ENCODE peak calls at places on chromosomes 6 and 20, in ten cellular contexts. E, X, A, J, Y, H, P, G, W and M are unnamed samples. For H3K36me3, the result is how much of the 10 kb centered on the place peaks cover.

GRCh38 chr20:16415079-16415478 is 158.2 kb downstream of the KIF16B start:
- DNase-seq in X (no peak), Y (no peak), W (no peak), P (peak), J (no peak), E (no peak), H (no peak), G (no peak), A (peak), M (no peak)

GRCh38 chr6:151391471-151392428 is at the start of gene ZBTB2:
- DNase-seq in E (peak), J (peak), H (peak), A (peak), P (peak), W (no peak), Y (peak), X (peak), G (peak), M (no peak)

GRCh38 chr6:89209457-89209856 is 7.7 kb downstream of the GABRR1 start:
- DNase-seq in W (no peak), J (no peak), G (no peak), Y (no peak), P (no peak), X (no peak), H (no peak), E (no peak), A (no peak), M (no peak)

GRCh38 chr20:57281900-57282299 is 15.5 kb upstream of the BMP7 start:
- DNase-seq in E (no peak), G (no peak), J (no peak), Y (no peak), H (no peak), W (no peak), P (no peak), A (no peak), X (no peak), M (no peak)

GRCh38 chr6:159790947-159791598 is 806 bp downstream of the MRPL18 start:
- DNase-seq in J (peak), P (no peak), W (no peak), A (no peak), X (peak), G (no peak), Y (peak), H (peak), E (no peak), M (no peak)

GRCh38 chr6:45543298-45544235 is 165.8 kb upstream of the SUPT3H start:
- DNase-seq in E (no peak), A (peak), W (peak), G (no peak), Y (no peak), X (no peak), H (no peak), P (peak), J (no peak), M (no peak)

GRCh38 chr6:158622545-158623190 is 21.9 kb downstream of the DYNLT1 start:
- DNase-seq in Y (no peak), W (no peak), A (no peak), H (no peak), J (no peak), E (no peak), X (no peak), G (no peak), P (no peak), M (no peak)

GRCh38 chr6:126091507-126091906 is 105.2 kb downstream of the TRMT11 start:
- DNase-seq in X (no peak), P (no peak), Y (no peak), G (no peak), J (peak), A (no peak), W (no peak), H (no peak), E (no peak), M (no peak)

GRCh38 chr6:1325471-1326309 is 13.8 kb downstream of the FOXQ1 start:
- DNase-seq in A (peak), E (no peak), H (no peak), G (no peak), Y (no peak), P (peak), X (no peak), J (no peak), W (peak), M (no peak)

GRCh38 chr20:21100590-21101452 is 5.3 kb downstream of the LINC00237 start:
- DNase-seq in P (peak), Y (peak), A (peak), H (no peak), G (no peak), X (no peak), E (no peak), W (no peak), J (peak), M (no peak)

GRCh38 chr6:36386495-36387439 is 702 bp downstream of the ETV7 start:
- DNase-seq in P (peak), J (peak), Y (no peak), X (peak), H (peak), E (peak), A (peak), W (peak), G (no peak), M (no peak)

GRCh38 chr6:18028332-18028731 is 40.9 kb upstream of the KIF13A start:
- DNase-seq in A (no peak), H (no peak), W (no peak), G (no peak), J (no peak), P (no peak), E (peak), Y (no peak), X (no peak), M (no peak)

GRCh38 chr6:75751443-75751842 is 2.4 kb downstream of the MYO6 start:
- DNase-seq in X (no peak), Y (no peak), G (no peak), A (no peak), P (peak), E (no peak), J (no peak), W (no peak), H (no peak), M (no peak)

GRCh38 chr20:23637282-23638221 is at the start of gene CST3:
- DNase-seq in H (peak), P (peak), Y (peak), E (peak), G (peak), A (peak), J (peak), X (no peak), W (peak), M (no peak)

GRCh38 chr6:37483917-37484785 is 15.5 kb downstream of the CCDC167 start:
- DNase-seq in P (peak), W (no peak), E (peak), Y (peak), X (peak), G (peak), A (peak), H (no peak), J (peak), M (no peak)

GRCh38 chr6:150924808-150925654 is 59.5 kb downstream of the MTHFD1L start:
- DNase-seq in X (no peak), J (no peak), A (peak), P (peak), Y (no peak), H (peak), G (no peak), W (no peak), E (no peak), M (no peak)

GRCh38 chr6:125300992-125301434 is 754 bp downstream of the HDDC2 start:
- DNase-seq in H (peak), X (no peak), E (no peak), Y (no peak), A (peak), P (peak), W (no peak), G (no peak), J (no peak), M (no peak)

GRCh38 chr20:23138226-23138625 is 52.1 kb upstream of the CD93 start:
- DNase-seq in A (no peak), Y (no peak), W (no peak), J (no peak), H (no peak), X (no peak), G (no peak), E (no peak), P (no peak), M (no peak)

DNA sequence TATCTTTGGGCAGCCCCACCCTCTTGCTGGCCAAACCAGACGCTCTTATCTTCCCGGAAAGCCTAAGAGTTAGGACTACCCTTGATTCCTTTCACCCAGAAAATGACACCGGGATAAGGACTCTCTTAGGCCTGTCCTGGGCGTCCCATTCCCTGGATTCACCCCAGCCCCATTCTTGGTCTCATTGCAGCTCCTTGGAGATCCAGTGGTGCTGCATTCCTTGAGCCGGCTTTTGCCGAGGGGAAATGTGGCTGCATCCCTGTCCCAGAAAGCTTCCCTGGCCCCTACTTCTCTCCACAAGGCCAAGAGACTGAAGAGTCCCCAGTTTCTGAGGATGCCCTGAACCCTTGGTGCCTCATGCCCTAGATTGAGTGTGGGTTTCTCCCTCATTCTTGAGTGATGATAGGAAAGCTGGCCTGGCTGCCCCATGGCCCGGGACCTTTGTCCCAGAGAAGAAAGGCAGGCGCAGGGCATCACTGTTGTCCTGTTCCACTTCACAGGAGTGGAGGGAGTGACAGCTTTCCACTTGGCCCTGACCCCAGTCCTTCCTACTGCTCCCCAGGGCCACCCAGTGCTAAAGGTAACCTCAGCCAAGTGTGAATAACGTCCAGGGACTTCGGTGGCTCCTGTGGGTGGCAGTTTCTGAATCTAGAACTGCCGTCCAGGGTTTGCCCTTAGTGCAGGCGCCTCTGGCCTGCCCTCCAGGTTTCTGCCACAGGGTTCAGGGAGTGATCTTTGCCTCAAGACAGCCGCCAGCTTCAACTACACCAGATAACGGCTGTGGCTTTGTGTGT is 42.7 kb upstream of the MYL9 start:
- DNase-seq in W (no peak), P (no peak), J (no peak), H (no peak), G (no peak), X (no peak), Y (no peak), E (no peak), A (no peak), M (no peak)
- H3K36me3 ChIP-seq in W (under half), P (half or more), J (under half), H (under half), G (under half), X (under half), Y (under half), E (under half), A (under half), M (half or more)

DNA sequence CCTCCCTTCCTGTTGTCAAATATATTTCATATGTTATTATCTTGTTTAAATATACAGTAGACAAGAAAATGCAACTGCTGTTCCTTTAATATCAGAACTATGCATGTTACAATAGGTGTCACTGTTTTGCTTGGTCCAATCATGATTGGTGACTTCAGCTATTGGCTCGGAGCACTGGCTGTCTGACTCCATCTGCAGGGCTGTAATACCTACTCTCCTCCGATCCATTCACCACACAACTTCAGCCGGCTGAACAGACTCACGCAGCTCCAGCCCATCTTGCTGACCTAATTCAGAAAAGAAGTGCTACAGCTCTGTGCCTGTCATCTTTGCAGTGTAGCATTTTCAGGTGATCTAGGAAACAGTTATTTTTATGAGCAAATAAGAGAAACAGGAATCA is at the start of gene BTBD3:
- DNase-seq in E (peak), X (no peak), G (peak), J (peak), Y (no peak), P (peak), W (no peak), H (peak), A (peak), M (no peak)
- TF ChIP-seq CTCF in E (no peak), X (no peak), G (no peak), J (no peak), Y (no peak), P (no peak), W (no peak), H (no peak), A (peak), M (peak)

GRCh38 chr20:36796868-36797267 is 23.3 kb upstream of the DSN1 start:
- DNase-seq in W (no peak), E (no peak), H (no peak), X (no peak), A (no peak), Y (no peak), G (no peak), P (no peak), J (no peak), M (no peak)
- H3K36me3 ChIP-seq in W (under half), E (under half), H (half or more), X (under half), A (half or more), Y (under half), G (under half), P (half or more), J (under half), M (half or more)

DNA sequence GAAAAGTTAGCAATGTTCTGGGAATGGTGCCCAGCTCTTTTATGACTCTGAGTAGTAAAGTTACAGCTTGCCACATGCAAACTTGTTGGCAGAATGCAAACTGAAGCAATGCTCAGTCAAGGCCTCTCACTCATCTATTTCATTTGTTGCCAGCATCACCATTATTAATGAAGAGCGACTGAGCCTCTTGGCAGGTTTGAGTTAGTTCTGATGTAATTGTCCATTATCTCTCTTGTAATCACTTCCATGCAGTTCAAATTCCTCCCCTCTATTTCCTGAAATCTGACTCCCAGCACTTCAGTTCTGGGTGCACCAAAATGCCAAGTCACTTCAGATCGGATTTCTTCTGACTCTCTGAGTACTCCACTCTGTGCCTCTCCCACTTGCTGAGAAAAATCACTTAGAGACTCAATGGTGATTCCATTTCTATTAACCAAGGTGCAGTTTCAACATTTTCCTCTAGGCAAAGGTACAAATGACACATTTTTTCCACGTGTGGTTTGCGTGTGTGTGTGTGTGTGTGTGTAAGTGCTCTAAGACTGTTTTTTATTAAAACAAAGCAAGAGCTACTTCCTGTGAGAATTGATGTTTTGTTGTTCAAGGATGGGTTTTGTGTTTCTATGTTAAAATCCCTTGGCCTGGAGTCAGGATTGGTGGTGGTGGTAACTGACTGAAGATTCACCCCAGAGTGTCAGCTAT is 154.2 kb upstream of the STMND1 start:
- DNase-seq in H (peak), P (peak), J (peak), W (no peak), G (no peak), E (peak), A (peak), X (no peak), Y (no peak), M (no peak)
- TF ChIP-seq CTCF in H (no peak), P (no peak), J (no peak), W (no peak), G (no peak), E (peak), A (no peak), X (no peak), Y (no peak), M (no peak)

GRCh38 chr20:38000293-38000692 is 33.0 kb downstream of the TTI1 start:
- DNase-seq in Y (no peak), G (no peak), E (no peak), X (no peak), W (no peak), H (no peak), P (no peak), J (peak), A (no peak), M (no peak)
- H3K36me3 ChIP-seq in Y (half or more), G (under half), E (under half), X (under half), W (under half), H (half or more), P (under half), J (under half), A (under half), M (under half)

GRCh38 chr6:166744654-166745134 is 117.6 kb upstream of the RPS6KA2 start:
- DNase-seq in Y (no peak), E (no peak), H (no peak), P (no peak), W (no peak), X (no peak), A (no peak), G (no peak), J (no peak), M (no peak)
- TF ChIP-seq CTCF in Y (no peak), E (no peak), H (no peak), P (no peak), W (no peak), X (no peak), A (no peak), G (no peak), J (peak), M (no peak)

GRCh38 chr6:105372142-105372861 is 30.6 kb downstream of the PREP start:
- DNase-seq in J (no peak), H (no peak), W (no peak), X (no peak), P (no peak), A (no peak), Y (no peak), E (no peak), G (no peak), M (no peak)

GRCh38 chr6:105373481-105373880 is 29.4 kb downstream of the PREP start:
- DNase-seq in J (no peak), X (no peak), H (no peak), P (no peak), E (no peak), Y (no peak), G (no peak), W (no peak), A (no peak), M (no peak)

GRCh38 chr6:105370316-105370715 is 32.6 kb downstream of the PREP start:
- DNase-seq in A (no peak), E (no peak), H (no peak), G (no peak), J (no peak), X (no peak), Y (no peak), P (no peak), W (no peak), M (no peak)

GRCh38 chr6:105374010-105374420 is 28.9 kb downstream of the PREP start:
- DNase-seq in H (no peak), W (no peak), G (no peak), E (no peak), A (peak), P (peak), J (no peak), X (no peak), Y (no peak), M (no peak)

DNA sequence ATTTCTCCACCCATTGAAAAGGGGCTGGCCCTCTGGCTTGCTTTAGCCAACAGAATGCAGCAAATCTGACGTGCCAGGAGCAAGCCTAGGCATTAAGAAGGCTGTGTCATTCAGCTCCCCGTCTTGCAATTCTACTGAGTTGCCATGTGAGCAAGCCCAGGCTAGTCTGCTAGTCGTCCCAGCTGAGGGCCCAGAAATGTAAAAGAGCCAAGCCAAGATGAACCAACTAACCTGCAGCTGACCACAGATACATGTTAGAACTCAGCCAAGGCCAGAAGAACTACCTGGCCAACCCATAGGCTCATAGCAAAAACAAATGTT is 30.1 kb downstream of the PREP start:
- DNase-seq in J (no peak), Y (no peak), W (no peak), G (no peak), A (no peak), P (no peak), E (peak), H (no peak), X (no peak), M (no peak)
- H3K36me3 ChIP-seq in J (under half), Y (under half), W (under half), G (under half), A (under half), P (under half), E (under half), H (under half), X (under half), M (under half)

GRCh38 chr6:167987811-167988495 is 9.5 kb upstream of the KIF25 start:
- DNase-seq in J (no peak), P (no peak), Y (no peak), X (no peak), W (no peak), E (no peak), G (no peak), H (no peak), A (no peak), M (no peak)
- TF ChIP-seq CTCF in J (no peak), P (no peak), Y (no peak), X (no peak), W (no peak), E (no peak), G (no peak), H (no peak), A (no peak), M (no peak)

GRCh38 chr6:8084586-8084985 is 17.8 kb downstream of the EEF1E1 start:
- DNase-seq in X (no peak), Y (no peak), H (no peak), A (peak), E (no peak), W (no peak), P (no peak), J (no peak), G (no peak), M (no peak)

GRCh38 chr6:8088886-8089285 is 13.5 kb downstream of the EEF1E1 start:
- DNase-seq in H (no peak), E (no peak), X (no peak), W (no peak), G (no peak), Y (no peak), A (peak), J (no peak), P (no peak), M (no peak)

GRCh38 chr6:8087870-8088269 is 14.5 kb downstream of the EEF1E1 start:
- DNase-seq in J (no peak), W (no peak), Y (no peak), G (no peak), H (no peak), A (no peak), X (no peak), P (no peak), E (no peak), M (no peak)

GRCh38 chr6:8085053-8085511 is 17.3 kb downstream of the EEF1E1 start:
- DNase-seq in J (no peak), H (peak), E (no peak), W (no peak), G (peak), Y (no peak), P (peak), A (peak), X (no peak), M (no peak)

GRCh38 chr6:8086755-8087306 is 15.5 kb downstream of the EEF1E1 start:
- DNase-seq in H (no peak), P (no peak), W (no peak), A (no peak), J (no peak), Y (no peak), X (no peak), E (no peak), G (no peak), M (no peak)
- H3K36me3 ChIP-seq in H (under half), P (under half), W (under half), A (under half), J (under half), Y (under half), X (under half), E (under half), G (under half), M (under half)